ENCODE peak calls at places on chromosomes 16 and 17, in five cellular contexts. B, M, N, V and C are unnamed samples.

GRCh38 chr17:75517277-75517865 is 1.0 kb downstream of the TSEN54 start:
- DNase-seq in N (peak), M (no peak), V (no peak), B (no peak), C (no peak)

GRCh38 chr17:63911657-63912100 is 621 bp upstream of the CSHL1 start:
- DNase-seq in B (peak), V (peak), M (no peak), N (peak), C (no peak)

GRCh38 chr16:86249631-86250030 is 260.7 kb upstream of the FOXF1 start:
- DNase-seq in V (no peak), M (no peak), B (no peak), N (no peak), C (no peak)

GRCh38 chr16:10949424-10949970 is 5.1 kb downstream of the CLEC16A start:
- DNase-seq in M (no peak), V (peak), B (no peak), N (peak), C (no peak)

GRCh38 chr17:49020609-49021008 is 23.4 kb downstream of the IGF2BP1 start:
- DNase-seq in N (no peak), B (no peak), M (no peak), V (no peak), C (no peak)

GRCh38 chr17:17325816-17326215 is 22.6 kb downstream of the NT5M start:
- DNase-seq in V (no peak), M (no peak), N (no peak), B (no peak), C (no peak)

GRCh38 chr17:67982686-67983085 is 13.6 kb downstream of the C17orf58 start:
- DNase-seq in B (no peak), N (no peak), M (no peak), V (no peak), C (no peak)

GRCh38 chr16:30087181-30087898 is 4.4 kb downstream of the TBX6 start:
- DNase-seq in M (no peak), N (no peak), B (no peak), V (no peak), C (no peak)

GRCh38 chr17:4938670-4939553 is 934 bp downstream of the SLC25A11 start:
- DNase-seq in N (no peak), B (peak), M (no peak), V (no peak), C (no peak)